ENCODE peak calls at places on chromosome 17, in five cellular contexts. T is IMR-90, P is AG04449, Q is body of pancreas, F is lung. S is an unnamed sample.

GRCh38 chr17:29504711-29505110 is 62.1 kb downstream of the ABHD15 start:
- DNase-seq in F (no peak), Q (no peak), P (no peak), T (peak; percentile 12), S (no peak)

GRCh38 chr17:82754297-82755208 is 2.7 kb downstream of the TBCD start:
- DNase-seq in T (no peak), P (no peak), Q (no peak), F (no peak), S (no peak)

GRCh38 chr17:50947844-50948514 is 81.8 kb upstream of the TOB1 start:
- DNase-seq in P (no peak), F (peak; percentile 76), T (no peak), Q (peak; percentile 90), S (no peak)

GRCh38 chr17:64685705-64686104 is 23.6 kb upstream of the SMURF2 start:
- DNase-seq in T (no peak), P (no peak), Q (no peak), F (no peak), S (no peak)

GRCh38 chr17:40577611-40578065 is 12.4 kb upstream of the CCR7 start:
- DNase-seq in Q (no peak), P (no peak), F (no peak), T (no peak), S (no peak)

GRCh38 chr17:78291944-78292910 is 60.8 kb downstream of the TMEM235 start:
- DNase-seq in P (no peak), Q (no peak), T (no peak), F (no peak), S (no peak)

GRCh38 chr17:46097497-46097896 is 95.7 kb downstream of the KANSL1 start:
- DNase-seq in T (peak; percentile 28), Q (no peak), P (no peak), F (no peak), S (no peak)

GRCh38 chr17:1511756-1512321 is 4.6 kb downstream of the INPP5K start:
- DNase-seq in F (peak; percentile 61), Q (no peak), P (no peak), T (no peak), S (peak; percentile 23)

DNA sequence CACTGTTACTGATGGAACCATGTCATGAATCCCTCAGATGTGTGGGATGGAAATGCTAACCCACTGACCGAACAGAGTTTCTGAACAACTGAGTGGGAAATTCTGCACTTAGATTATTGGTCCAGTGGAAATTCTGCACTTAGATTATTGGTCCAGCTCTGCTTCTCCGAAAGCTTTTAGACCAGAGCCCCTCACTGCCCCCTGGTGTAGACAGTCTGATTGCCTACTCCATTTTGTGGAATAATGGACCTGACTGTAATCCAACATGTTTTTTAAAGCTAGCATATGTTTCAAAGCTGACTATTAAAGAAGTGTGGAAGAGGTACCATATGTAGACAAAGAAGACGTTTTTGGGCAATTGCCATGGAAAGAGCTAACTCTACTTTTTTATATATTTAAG is 50.3 kb upstream of the TBX2 start:
- DNase-seq in P (no peak), Q (no peak), F (no peak), T (no peak), S (no peak)
- TF ChIP-seq CTCF in P (peak; percentile 11), Q (no peak), F (no peak), T (peak; percentile 36), S (peak; percentile 49)

GRCh38 chr17:44775136-44775837 is 16.5 kb downstream of the ADAM11 start:
- DNase-seq in P (peak; percentile 76), T (peak; percentile 95), F (peak; percentile 98), Q (peak; percentile 97), S (peak; percentile 81)
- TF ChIP-seq CTCF in P (no peak), T (no peak), F (no peak), Q (no peak), S (no peak)

GRCh38 chr17:67717624-67718324 is at the start of gene NOL11:
- DNase-seq in P (peak; percentile 86), T (peak; percentile 98), F (peak; percentile 99), Q (peak; percentile 99), S (peak; percentile 79)
- TF ChIP-seq CTCF in P (peak; percentile 98), T (peak; percentile 99), F (peak; percentile 95), Q (peak; percentile 92), S (peak; percentile 86)

DNA sequence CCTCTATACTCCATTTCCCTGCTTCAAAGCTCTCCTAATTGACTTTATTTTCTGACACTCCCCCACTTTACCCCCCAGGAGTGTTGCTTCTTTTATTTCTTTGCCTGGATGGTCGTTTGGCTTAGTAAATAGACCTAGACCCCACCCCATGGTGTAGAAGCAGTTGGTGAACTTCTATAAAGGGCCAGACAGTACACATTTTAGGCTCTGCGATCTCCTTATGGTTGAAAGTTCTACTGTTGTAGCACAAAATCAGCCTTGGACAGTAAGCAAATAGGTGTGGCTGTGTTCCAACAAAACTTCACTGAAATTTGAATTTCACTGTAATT is 31.9 kb downstream of the ZNF287 start:
- DNase-seq in F (no peak), T (no peak), P (no peak), Q (no peak), S (no peak)
- TF ChIP-seq CTCF in F (no peak), T (no peak), P (no peak), Q (no peak), S (no peak)

GRCh38 chr17:4341616-4341977 is 24.9 kb downstream of the UBE2G1 start:
- DNase-seq in P (no peak), Q (no peak), F (no peak), T (no peak), S (no peak)
- TF ChIP-seq CTCF in P (no peak), Q (no peak), F (no peak), T (no peak), S (no peak)

DNA sequence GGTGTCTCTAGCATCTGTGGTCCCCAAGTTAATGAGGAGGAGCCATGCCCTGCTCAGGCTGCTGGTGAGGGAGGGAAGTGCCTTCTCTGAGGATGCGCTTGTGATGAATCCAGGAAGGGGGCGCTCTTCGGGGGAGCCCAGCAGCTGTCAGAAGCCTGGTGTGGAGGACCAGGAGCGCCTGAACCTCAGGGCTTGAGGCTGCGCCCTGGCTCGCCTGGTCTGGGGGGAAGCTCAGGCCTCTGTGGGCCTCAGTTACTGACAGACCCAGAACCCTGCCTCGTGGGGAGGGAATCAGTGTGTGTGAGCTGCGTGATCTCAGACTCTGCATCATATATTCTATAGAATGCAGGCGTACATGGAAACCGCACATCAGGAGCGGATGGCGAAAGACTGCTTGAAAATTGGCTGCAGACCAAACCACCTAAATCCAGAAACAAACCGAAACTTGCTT is 126.1 kb downstream of the SEC14L1 start:
- DNase-seq in P (no peak), F (no peak), T (peak; percentile 23), Q (no peak), S (no peak)
- TF ChIP-seq CTCF in P (peak; percentile 55), F (no peak), T (peak; percentile 35), Q (no peak), S (peak; percentile 23)